ENCODE peak calls at places on chromosomes 1 and 21, in five cellular contexts. P is neural progenitor cell, C is HL-60, T is heart right ventricle, V is psoas muscle. H is an unnamed sample. For H3K27me3, the result is how much of the 10 kb centered on the place peaks cover.

GRCh38 chr1:58727363-58727762 is 27.5 kb upstream of the MYSM1 start:
- DNase-seq in P (no peak), C (no peak), T (no peak), V (no peak), H (no peak)

GRCh38 chr21:17673261-17674020 is 60.7 kb upstream of the BTG3 start:
- DNase-seq in T (no peak), V (no peak), P (peak), C (no peak), H (no peak)

GRCh38 chr21:25555492-25555891 is 51.8 kb downstream of the MRPL39 start:
- DNase-seq in C (no peak), V (no peak), P (no peak), T (no peak), H (no peak)

GRCh38 chr1:180515857-180516388 is 13.5 kb upstream of the ACBD6 start:
- DNase-seq in V (peak), T (no peak), C (peak), P (peak), H (peak)

GRCh38 chr1:20089328-20090077 is 19.5 kb downstream of the PLA2G5 start:
- DNase-seq in T (no peak), C (no peak), P (no peak), V (no peak), H (no peak)

GRCh38 chr1:231694465-231695077 is 68.0 kb downstream of the DISC1 start:
- DNase-seq in P (no peak), C (no peak), V (peak), T (no peak), H (peak)

GRCh38 chr1:21366288-21366687 is 73.6 kb upstream of the NBPF3 start:
- DNase-seq in T (no peak), V (no peak), C (no peak), P (no peak), H (no peak)

GRCh38 chr1:5915587-5916571 is 76.3 kb downstream of the NPHP4 start:
- DNase-seq in C (no peak), V (no peak), P (peak), T (no peak), H (no peak)

GRCh38 chr1:204348722-204349121 is 11.0 kb downstream of the PLEKHA6 start:
- DNase-seq in C (no peak), P (peak), V (peak), T (peak), H (peak)

GRCh38 chr1:80925130-80925780 is 875.5 kb upstream of the ADGRL2 start:
- DNase-seq in T (no peak), C (no peak), V (no peak), P (no peak), H (no peak)

GRCh38 chr1:93042134-93042821 is 36.8 kb upstream of the MTF2 start:
- DNase-seq in T (no peak), V (no peak), C (no peak), P (no peak), H (no peak)

GRCh38 chr1:152479792-152480595 is 30.6 kb upstream of the LCE5A start:
- DNase-seq in V (no peak), T (peak), P (no peak), C (no peak), H (peak)
- TF ChIP-seq CTCF in V (no peak), T (peak), P (no peak), C (peak), H (peak)

GRCh38 chr1:209155556-209155955 is 428.0 kb upstream of the CAMK1G start:
- DNase-seq in V (no peak), C (no peak), P (peak), T (no peak), H (no peak)
- H3K4me3 ChIP-seq in V (no peak), C (no peak), P (no peak), T (no peak), H (no peak)

DNA sequence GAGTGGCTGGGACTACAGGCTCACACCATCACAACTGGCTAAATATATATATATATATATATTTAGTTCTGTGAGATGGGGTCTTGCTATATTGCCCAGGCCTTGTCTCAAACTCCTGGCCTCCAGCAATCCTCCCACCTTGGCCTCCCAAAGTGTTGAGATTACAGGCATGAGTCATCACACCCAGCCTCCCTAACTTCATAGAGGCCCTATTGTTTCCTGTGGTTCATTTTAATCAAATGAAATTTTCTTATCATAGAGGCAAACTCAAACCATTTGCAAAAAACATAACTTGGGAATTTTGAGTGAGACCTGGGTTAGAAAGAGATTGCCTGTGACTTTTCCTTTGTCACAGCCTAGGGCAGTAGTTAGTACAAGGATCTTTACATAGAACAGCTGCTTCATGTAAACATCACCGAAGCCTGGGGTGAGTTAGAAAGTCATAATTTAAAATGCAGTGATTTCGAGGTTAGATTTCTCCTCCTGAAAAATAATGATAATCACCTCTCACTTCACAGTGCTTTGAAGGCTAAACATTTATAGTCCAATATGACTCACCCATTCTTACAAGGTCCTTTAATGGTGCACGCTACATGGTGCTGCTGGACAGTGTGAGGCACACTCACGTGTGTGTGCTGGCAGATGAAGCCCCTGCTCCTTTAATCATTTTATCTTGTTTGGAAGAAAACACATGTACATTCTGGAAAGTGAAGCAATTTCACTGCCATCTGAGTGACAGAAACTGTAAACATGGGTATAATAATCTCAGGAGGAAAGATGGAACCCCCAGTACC is 188.9 kb downstream of the RHOU start:
- DNase-seq in T (no peak), P (no peak), C (no peak), V (no peak), H (no peak)
- H3K27me3 ChIP-seq in T (under half), P (under half), C (under half), V (under half), H (under half)

DNA sequence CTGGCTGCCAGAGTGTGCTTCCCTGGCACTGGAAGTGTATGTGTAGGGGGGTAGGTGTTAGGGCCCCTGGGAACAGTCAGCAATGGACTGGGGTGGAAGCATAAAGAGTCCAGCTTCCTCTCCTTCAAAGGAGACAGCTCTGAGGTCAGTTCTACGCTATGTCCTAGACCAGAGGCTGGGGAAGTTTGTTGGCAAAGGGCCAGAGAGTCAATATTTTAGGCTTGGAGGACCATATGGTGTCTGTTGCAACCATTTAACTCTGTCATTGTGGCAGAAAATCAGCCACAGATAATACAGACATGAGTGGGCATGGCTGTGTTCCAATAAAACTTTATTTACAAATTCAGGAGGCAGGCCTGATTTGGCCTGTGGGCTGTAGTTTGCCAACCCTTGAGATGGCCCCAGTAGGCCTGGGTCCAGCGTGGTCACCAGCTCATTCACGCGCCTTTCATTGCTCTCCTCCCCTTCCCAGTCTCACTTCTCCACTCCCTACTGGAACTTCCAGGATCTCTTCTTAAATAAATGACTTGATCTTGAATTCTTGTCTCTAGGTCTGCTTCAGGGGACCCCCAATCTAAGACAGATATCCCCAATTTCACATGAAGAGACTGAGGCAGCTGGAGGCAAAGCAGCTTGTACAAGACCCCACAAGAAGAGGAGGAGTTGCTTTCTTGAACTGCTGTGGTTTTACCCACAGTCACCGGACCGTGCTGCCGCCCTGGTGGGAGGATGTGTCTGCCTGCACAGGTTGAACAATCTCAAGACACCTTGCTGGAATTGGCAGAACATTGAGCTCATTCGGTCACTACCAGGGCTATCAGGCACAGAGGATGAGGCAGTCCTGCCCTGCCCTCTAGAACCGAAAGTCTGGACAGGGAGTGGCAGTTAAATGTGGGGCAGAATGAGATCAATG is 162.4 kb upstream of the POU3F1 start:
- DNase-seq in P (no peak), C (no peak), T (no peak), V (no peak), H (no peak)
- TF ChIP-seq CTCF in P (no peak), C (no peak), T (no peak), V (no peak), H (no peak)

H was measured in left ventricle myocardium inferior.